ENCODE peak calls at places on chromosomes 6 and 20, in nine cellular contexts. Q is EL, N is choroid plexus epithelial cell, U is progenitor cell of endocrine pancreas, O is ELR, H is lower lobe of right lung, Y is nephron progenitor cell, K is NCI-H69, I is NCI-H2029 treated with DMSO at 0.1 percent for 48 hours. X is an unnamed sample.

GRCh38 chr6:31363809-31364208 is 6.8 kb upstream of the HLA-B start:
- DNase-seq in Q (no peak), Y (no peak), O (no peak), K (no peak), N (no peak), U (no peak), I (no peak), H (no peak), X (no peak)

GRCh38 chr6:152062476-152062875 is 255.0 kb downstream of the ESR1 start:
- DNase-seq in I (no peak), N (no peak), O (no peak), U (no peak), Q (no peak), Y (no peak), K (no peak), H (no peak), X (no peak)

GRCh38 chr20:41533537-41534136 is 84.5 kb downstream of the CHD6 start:
- DNase-seq in I (peak; percentile 87), N (no peak), Y (no peak), O (no peak), U (no peak), K (peak; percentile 85), Q (no peak), H (no peak), X (no peak)

GRCh38 chr6:125923371-125923877 is 33.1 kb upstream of the HINT3 start:
- DNase-seq in I (no peak), Q (no peak), N (peak; percentile 56), Y (no peak), H (no peak), U (no peak), K (no peak), O (no peak), X (no peak)

GRCh38 chr20:4041748-4042411 is 26.5 kb upstream of the RNF24 start:
- DNase-seq in N (peak; percentile 97), H (peak; percentile 83), K (peak; percentile 84), O (peak; percentile 91), U (no peak), Y (no peak), I (peak; percentile 88), Q (peak; percentile 88), X (no peak)

GRCh38 chr6:34888874-34889555 is at the start of gene ANKS1A:
- DNase-seq in K (peak; percentile 95), N (no peak), H (peak; percentile 91), O (peak; percentile 69), Y (peak; percentile 84), U (peak; percentile 89), I (peak; percentile 49), Q (peak; percentile 63), X (peak; percentile 22)

GRCh38 chr6:107670792-107671199 is 153.3 kb downstream of the SCML4 start:
- DNase-seq in U (no peak), K (peak; percentile 88), N (peak; percentile 60), Q (peak; percentile 69), O (peak; percentile 66), Y (peak; percentile 57), H (peak; percentile 71), I (no peak), X (no peak)

GRCh38 chr20:14142171-14142570 is 146.9 kb downstream of the MACROD2 start:
- DNase-seq in Q (peak; percentile 16), I (peak; percentile 85), Y (peak; percentile 59), O (no peak), N (peak; percentile 82), K (peak; percentile 90), U (peak; percentile 49), H (no peak), X (no peak)

GRCh38 chr6:112018619-112019416 is 35.1 kb upstream of the CCN6 start:
- DNase-seq in U (no peak), K (peak; percentile 22), N (no peak), O (no peak), I (no peak), H (no peak), Q (no peak), Y (no peak), X (no peak)

GRCh38 chr6:31815025-31815838 is at the start of the genes HSPA1A and HSPA1L:
- DNase-seq in H (peak; percentile 93), I (peak; percentile 94), Y (peak; percentile 86), Q (peak; percentile 97), U (peak; percentile 62), O (peak; percentile 95), N (peak; percentile 96), K (peak; percentile 100), X (peak; percentile 82)

GRCh38 chr6:107493158-107494057 is 3.5 kb downstream of the SOBP start:
- DNase-seq in O (peak; percentile 41), U (peak; percentile 21), N (peak; percentile 51), Y (peak; percentile 56), I (peak; percentile 73), K (peak; percentile 90), Q (no peak), H (no peak), X (no peak)

GRCh38 chr6:53119772-53120409 is 28.8 kb downstream of the GCM1 start:
- DNase-seq in O (peak; percentile 71), U (no peak), K (peak; percentile 96), Q (peak; percentile 71), I (peak; percentile 32), Y (no peak), N (peak; percentile 55), H (no peak), X (no peak)

GRCh38 chr6:20476501-20477043 is 57.7 kb upstream of the CDKAL1 start:
- DNase-seq in Q (no peak), O (no peak), Y (no peak), U (no peak), N (no peak), K (no peak), I (no peak), H (no peak), X (no peak)

GRCh38 chr6:132236744-132237143 is 164.5 kb downstream of the MOXD1 start:
- DNase-seq in I (no peak), U (no peak), O (no peak), N (peak; percentile 52), H (no peak), K (no peak), Y (no peak), Q (peak; percentile 63), X (no peak)

GRCh38 chr6:71410164-71410566 is 121.6 kb downstream of the OGFRL1 start:
- DNase-seq in N (no peak), Y (no peak), H (no peak), Q (no peak), K (no peak), I (no peak), O (peak; percentile 63), U (no peak), X (no peak)

GRCh38 chr6:108164815-108165706 is 761 bp upstream of the NR2E1 start:
- DNase-seq in H (no peak), K (no peak), I (no peak), U (no peak), N (no peak), O (no peak), Y (peak; percentile 41), Q (no peak), X (no peak)

GRCh38 chr6:14676084-14676483 is 558.5 kb downstream of the CD83 start:
- DNase-seq in K (no peak), Q (peak; percentile 52), Y (no peak), O (peak; percentile 81), N (peak; percentile 29), U (no peak), I (no peak), H (no peak), X (no peak)

GRCh38 chr6:39664173-39664572 is 61.0 kb downstream of the KIF6 start:
- DNase-seq in Y (no peak), U (no peak), H (no peak), Q (no peak), O (no peak), K (no peak), I (no peak), N (peak; percentile 23), X (no peak)

GRCh38 chr20:12086359-12086758 is 168.7 kb downstream of the BTBD3 start:
- DNase-seq in O (peak; percentile 34), Q (no peak), H (no peak), Y (no peak), U (no peak), I (no peak), N (peak; percentile 48), K (no peak), X (no peak)

GRCh38 chr6:155313602-155314091 is 637 bp downstream of the TFB1M start:
- DNase-seq in O (peak; percentile 71), N (peak; percentile 39), U (no peak), Y (no peak), Q (peak; percentile 11), K (peak; percentile 81), H (no peak), I (no peak), X (no peak)

GRCh38 chr6:43982084-43982625 is 145.1 kb downstream of the MRPL14 start:
- DNase-seq in I (no peak), O (no peak), N (no peak), Y (no peak), U (no peak), K (no peak), Q (no peak), H (no peak), X (no peak)

GRCh38 chr20:24658920-24659660 is 189.7 kb downstream of the SYNDIG1 start:
- DNase-seq in N (no peak), U (no peak), K (no peak), Y (no peak), I (no peak), O (no peak), Q (no peak), H (no peak), X (no peak)

GRCh38 chr6:37155394-37156312 is 14.3 kb upstream of the PIM1 start:
- DNase-seq in H (no peak), I (no peak), Y (no peak), K (no peak), O (no peak), Q (no peak), U (no peak), N (no peak), X (no peak)

X was measured in cortex of kidney.